ENCODE peak calls at places on chromosomes 1 and 21, in four cellular contexts. A is H1, X is HepG2, Z is K562. J is an unnamed sample. For H3K9me3, the result is how much of the 10 kb centered on the place peaks cover.

GRCh38 chr1:151157067-151157531 is 650 bp downstream of the TNFAIP8L2 start:
- DNase-seq in A (no peak), Z (no peak), X (no peak), J (no peak)

GRCh38 chr1:43766086-43766784 is 58.9 kb downstream of the ST3GAL3 start:
- DNase-seq in X (no peak), Z (no peak), A (peak), J (no peak)

GRCh38 chr1:14071581-14071980 is 371.6 kb downstream of the PRDM2 start:
- DNase-seq in Z (no peak), X (no peak), A (no peak), J (no peak)

GRCh38 chr1:213423041-213423440 is 372.0 kb downstream of the RPS6KC1 start:
- DNase-seq in X (no peak), Z (no peak), A (no peak), J (no peak)

GRCh38 chr1:181409981-181410380 is 73.3 kb upstream of the CACNA1E start:
- DNase-seq in A (no peak), X (no peak), Z (no peak), J (no peak)

GRCh38 chr1:83692524-83693336 is 306.2 kb downstream of the TTLL7 start:
- DNase-seq in X (peak), Z (no peak), A (peak), J (peak)

GRCh38 chr1:78730053-78730452 is 80.4 kb downstream of the IFI44 start:
- DNase-seq in Z (no peak), X (no peak), A (no peak), J (no peak)

GRCh38 chr1:62841587-62842169 is 57.7 kb downstream of the ATG4C start:
- DNase-seq in X (peak), A (no peak), Z (peak), J (peak)

GRCh38 chr21:42426424-42426823 is 22.7 kb downstream of the UBASH3A start:
- DNase-seq in A (no peak), X (no peak), Z (no peak), J (no peak)

GRCh38 chr21:45449658-45450502 is 44.9 kb downstream of the COL18A1 start:
- DNase-seq in Z (no peak), A (no peak), X (no peak), J (no peak)

GRCh38 chr1:206905295-206906164 is 8.3 kb downstream of the IL24 start:
- DNase-seq in X (no peak), Z (no peak), A (no peak), J (no peak)

GRCh38 chr21:37620401-37620800 is 253.8 kb downstream of the DYRK1A start:
- DNase-seq in X (no peak), A (no peak), Z (no peak), J (no peak)

GRCh38 chr1:178267646-178268094 is 173.8 kb downstream of the RASAL2 start:
- DNase-seq in Z (no peak), A (no peak), X (no peak), J (no peak)

GRCh38 chr1:65799601-65800000 is 6.9 kb downstream of the PDE4B start:
- DNase-seq in X (no peak), Z (no peak), A (no peak), J (no peak)

GRCh38 chr1:60283690-60284089 is 210.1 kb upstream of the C1orf87 start:
- DNase-seq in X (peak), A (no peak), Z (no peak), J (no peak)

GRCh38 chr1:207818971-207819451 is 67.2 kb downstream of the CD46 start:
- DNase-seq in Z (no peak), X (no peak), A (no peak), J (no peak)

GRCh38 chr21:44285547-44285992 is at the start of gene AIRE:
- DNase-seq in Z (no peak), A (no peak), X (no peak), J (no peak)

GRCh38 chr1:155174334-155175280 is 958 bp downstream of the TRIM46 start:
- DNase-seq in X (no peak), A (peak), Z (no peak), J (no peak)

GRCh38 chr1:53327183-53327941 is 508 bp downstream of the LRP8 start:
- DNase-seq in A (peak), Z (peak), X (peak), J (no peak)

GRCh38 chr1:14443164-14443787 is 155.2 kb upstream of the KAZN start:
- DNase-seq in A (no peak), X (no peak), Z (peak), J (no peak)

GRCh38 chr21:45366931-45367401 is 38.0 kb upstream of the COL18A1 start:
- DNase-seq in X (peak), A (no peak), Z (peak), J (no peak)

GRCh38 chr1:2821970-2822620 is 20.6 kb upstream of the TTC34 start:
- DNase-seq in A (peak), Z (peak), X (no peak), J (no peak)

GRCh38 chr1:85061711-85062424 is 13.6 kb upstream of the MCOLN3 start:
- DNase-seq in A (peak), X (peak), Z (peak), J (peak)

GRCh38 chr1:50424045-50424939 is 1.0 kb upstream of the DMRTA2 start:
- DNase-seq in X (no peak), A (no peak), Z (no peak), J (no peak)

GRCh38 chr1:21936366-21937031 is 611 bp downstream of the HSPG2 start:
- DNase-seq in X (no peak), A (no peak), Z (no peak), J (no peak)

GRCh38 chr21:44482581-44483287 is 27.4 kb downstream of the LRRC3 start:
- DNase-seq in Z (no peak), X (peak), A (no peak), J (no peak)

GRCh38 chr1:202968895-202969295 is 1.8 kb upstream of the CYB5R1 start:
- DNase-seq in Z (peak), X (peak), A (peak), J (peak)

GRCh38 chr21:36027352-36027751 is 33.0 kb downstream of the SETD4 start:
- DNase-seq in A (no peak), X (no peak), Z (no peak), J (no peak)

GRCh38 chr1:99788896-99789295 is 22.5 kb upstream of the FRRS1 start:
- DNase-seq in Z (no peak), A (no peak), X (no peak), J (no peak)

GRCh38 chr1:34426325-34426896 is 249.7 kb downstream of the C1orf94 start:
- DNase-seq in A (no peak), Z (no peak), X (no peak), J (no peak)

GRCh38 chr1:97996880-97997279 is 76.0 kb upstream of the DPYD start:
- DNase-seq in X (no peak), A (no peak), Z (no peak), J (no peak)

GRCh38 chr1:23100074-23100748 is 68.4 kb downstream of the LUZP1 start:
- DNase-seq in X (peak), Z (no peak), A (no peak), J (no peak)

GRCh38 chr1:156247460-156248322 is at the start of gene PAQR6:
- DNase-seq in X (peak), A (peak), Z (no peak), J (no peak)

GRCh38 chr1:193411771-193412170 is 225.4 kb upstream of the B3GALT2 start:
- DNase-seq in X (no peak), Z (no peak), A (no peak), J (no peak)

GRCh38 chr1:98422821-98423220 is 238.7 kb upstream of the SNX7 start:
- DNase-seq in X (no peak), A (no peak), Z (no peak), J (no peak)

GRCh38 chr1:147611021-147611426 is 59.3 kb downstream of the ACP6 start:
- DNase-seq in A (no peak), Z (no peak), X (no peak), J (peak)

GRCh38 chr1:147611587-147611986 is 58.7 kb downstream of the ACP6 start:
- DNase-seq in Z (no peak), A (no peak), X (no peak), J (no peak)

GRCh38 chr1:147605591-147605990 is 64.3 kb downstream of the BCL9 start:
- DNase-seq in Z (no peak), X (no peak), A (no peak), J (no peak)

GRCh38 chr1:147609358-147609757 is 61.0 kb downstream of the ACP6 start:
- DNase-seq in X (no peak), Z (no peak), A (no peak), J (no peak)

DNA sequence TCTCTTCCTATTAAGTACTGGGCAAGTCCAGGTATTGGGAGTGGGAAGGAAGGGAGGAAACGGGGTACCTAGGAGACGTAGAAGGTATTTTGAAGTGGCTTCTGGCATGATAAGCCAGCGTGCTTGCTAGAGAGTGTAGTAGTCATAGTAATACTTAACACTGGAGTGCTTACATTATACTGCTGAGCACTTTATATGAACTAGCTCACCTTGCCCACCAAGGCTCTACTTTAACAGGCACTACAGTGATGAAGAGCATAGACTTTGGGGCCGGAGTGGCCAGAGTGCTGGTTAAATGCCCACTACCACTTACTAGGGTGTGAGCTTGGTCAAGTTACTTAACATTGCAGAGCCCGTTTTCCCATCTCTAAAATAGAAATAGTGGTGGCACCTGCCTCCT is 61.7 kb downstream of the ACP6 start:
- DNase-seq in X (no peak), Z (no peak), A (no peak), J (no peak)
- TF ChIP-seq TAF1 in X (no peak), Z (no peak), A (no peak), J (no peak)

DNA sequence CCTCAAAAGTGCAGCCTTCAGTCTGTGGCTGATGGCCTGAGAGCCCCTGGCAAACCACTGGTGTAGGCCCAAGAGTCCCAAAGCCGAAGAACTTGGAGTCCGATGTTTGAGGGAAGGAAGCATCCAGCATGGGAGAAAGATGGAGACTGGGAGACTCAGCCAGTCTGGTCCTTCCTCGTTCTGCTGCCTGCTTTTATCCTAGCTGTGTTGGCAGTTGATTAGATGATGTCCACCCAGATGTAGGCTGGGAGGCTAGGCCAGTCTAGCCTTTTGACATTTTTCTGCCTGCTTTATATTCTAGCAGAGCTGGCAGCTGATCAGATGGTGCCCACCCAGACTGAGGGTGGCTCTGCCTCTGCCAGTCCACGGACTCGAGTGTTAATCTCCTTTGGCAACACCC is 1.1 kb upstream of the LYPD8 start:
- DNase-seq in X (no peak), A (no peak), Z (no peak), J (no peak)
- H3K9me3 ChIP-seq in X (under half), A (half or more), Z (under half), J (under half)

DNA sequence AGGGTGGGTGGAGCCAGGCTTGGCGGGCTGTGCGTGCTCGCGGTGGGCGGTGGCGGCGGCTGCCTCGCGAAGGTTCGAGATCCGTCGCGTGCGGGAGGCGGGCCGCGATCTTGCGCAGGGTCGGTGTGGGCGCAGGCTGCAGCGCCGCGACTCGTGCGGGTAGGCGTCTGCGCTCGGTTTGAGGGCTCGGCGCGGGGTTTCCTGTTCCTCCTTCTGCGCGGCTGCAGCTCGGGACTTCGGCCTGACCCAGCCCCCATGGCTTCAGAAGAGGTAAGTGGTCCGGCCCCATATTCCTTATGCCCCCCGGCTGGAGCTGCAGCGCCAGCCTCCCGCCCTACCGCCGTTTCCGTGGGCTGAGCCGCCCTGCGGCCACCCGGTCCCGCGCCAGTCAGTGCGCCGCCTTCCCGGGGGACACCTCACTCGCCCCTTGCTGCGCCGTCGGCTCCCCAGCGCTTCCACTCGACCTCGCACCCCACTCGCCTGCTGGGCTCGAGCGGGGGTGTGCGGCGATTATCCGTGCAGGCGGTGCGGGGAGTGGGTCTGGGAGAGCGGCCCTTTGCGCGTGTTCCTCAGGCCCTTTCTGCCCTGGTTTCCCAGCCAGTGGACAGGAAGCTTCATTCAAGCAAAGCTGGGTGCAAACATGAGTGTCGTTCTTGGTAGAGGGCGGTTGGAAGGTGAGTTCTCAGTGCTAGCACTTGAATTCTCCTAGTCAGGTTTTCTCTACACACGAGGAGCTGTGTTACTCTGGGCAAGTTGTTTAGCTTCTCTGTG is at the start of gene CACYBP:
- DNase-seq in A (peak), X (peak), Z (peak), J (no peak)
- TF ChIP-seq CEBPB in A (no peak), X (no peak), Z (no peak), J (no peak)

GRCh38 chr1:25766721-25767436 is 33.1 kb upstream of the SELENON start:
- DNase-seq in A (no peak), Z (no peak), X (no peak), J (no peak)
- TF ChIP-seq TAF1 in A (no peak), Z (no peak), X (no peak), J (no peak)

DNA sequence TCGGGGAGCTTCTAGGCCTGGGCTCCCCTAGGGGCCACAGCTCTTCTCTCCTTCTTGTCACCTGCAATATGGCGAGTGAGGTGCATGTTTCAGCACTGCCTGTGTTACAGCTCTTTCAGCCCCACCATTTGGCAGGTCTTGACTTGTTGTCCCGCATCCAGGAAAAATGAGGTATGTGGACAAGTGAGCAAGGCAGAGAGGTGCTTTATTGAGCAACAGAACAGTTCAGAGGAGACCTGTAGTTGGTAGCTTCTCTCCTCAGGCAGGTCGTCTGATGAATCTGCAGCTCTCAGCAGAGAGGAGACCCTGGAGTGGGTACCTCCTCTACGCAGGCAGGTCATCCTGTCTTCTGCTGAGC is 208.2 kb upstream of the USP25 start:
- DNase-seq in X (no peak), Z (no peak), A (no peak), J (no peak)
- H3K9me3 ChIP-seq in X (under half), Z (under half), A (under half), J (under half)

GRCh38 chr1:101164776-101165175 is 72.0 kb upstream of the S1PR1 start:
- DNase-seq in A (no peak), Z (no peak), X (no peak), J (no peak)
- TF ChIP-seq CEBPB in A (no peak), Z (no peak), X (no peak), J (no peak)

DNA sequence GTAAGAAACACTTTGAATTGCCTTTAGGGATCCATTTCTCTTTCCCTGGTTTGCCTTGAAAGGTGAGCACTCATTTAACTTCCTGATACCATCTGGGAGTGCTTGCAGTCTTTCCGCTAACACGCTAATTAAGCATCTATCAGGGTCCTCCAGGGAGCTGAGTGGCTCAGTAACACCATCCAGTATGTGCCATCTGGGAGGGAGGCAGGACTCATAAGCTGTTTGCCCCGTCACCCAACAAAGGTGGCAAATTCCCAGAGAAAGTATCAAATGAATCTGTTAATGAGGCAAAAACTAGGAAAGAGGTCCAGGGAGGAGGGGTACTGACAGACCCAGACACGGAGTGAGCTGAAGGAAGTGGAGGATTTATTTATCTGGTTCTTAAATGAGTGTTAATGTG is 430.9 kb downstream of the HLX start:
- DNase-seq in Z (no peak), A (no peak), X (no peak), J (no peak)
- TF ChIP-seq TAF1 in Z (no peak), A (no peak), X (no peak), J (no peak)

J was measured in GM12878.